ENCODE peak calls at places on chromosomes 3 and 15, in ten cellular contexts. One of them, this sample, is unnamed.

GRCh38 chr3:150286390-150287147 is 121.5 kb upstream of the TSC22D2 start:
- DNase-seq in esophagus squamous epithelium: no peak
- DNase-seq in stimulated activated CD8-positive, alpha-beta memory T cell treated with anti-CD3 and anti-CD28 coated beads, Interleukin-7, amount 100 ng/mL, for 1 hour: no peak
- DNase-seq in fibroblast of pulmonary artery: peak; percentile 74
- DNase-seq in smooth muscle cell of the brain vasculature: no peak
- DNase-seq in H1: no peak
- DNase-seq in activated CD4-positive, alpha-beta T cell treated with anti-CD3 and anti-CD28 coated beads for 24 hours: no peak
- DNase-seq in B cell: peak; percentile 48
- DNase-seq in stimulated activated CD4-positive, alpha-beta T cell treated with anti-CD3 and anti-CD28 coated beads, Interleukin-4, amount 100 ng/mL, for 48 hours: no peak
- DNase-seq in CD4-positive, alpha-beta memory T cell: peak; percentile 45
- DNase-seq in this sample: no peak

GRCh38 chr15:95202569-95203349 is 971.4 kb downstream of the MCTP2 start:
- DNase-seq in esophagus squamous epithelium: no peak
- DNase-seq in stimulated activated CD8-positive, alpha-beta memory T cell treated with anti-CD3 and anti-CD28 coated beads, Interleukin-7, amount 100 ng/mL, for 1 hour: no peak
- DNase-seq in fibroblast of pulmonary artery: peak; percentile 3
- DNase-seq in smooth muscle cell of the brain vasculature: no peak
- DNase-seq in H1: no peak
- DNase-seq in activated CD4-positive, alpha-beta T cell treated with anti-CD3 and anti-CD28 coated beads for 24 hours: no peak
- DNase-seq in B cell: no peak
- DNase-seq in stimulated activated CD4-positive, alpha-beta T cell treated with anti-CD3 and anti-CD28 coated beads, Interleukin-4, amount 100 ng/mL, for 48 hours: no peak
- DNase-seq in CD4-positive, alpha-beta memory T cell: no peak
- DNase-seq in this sample: no peak

GRCh38 chr3:139533781-139534443 is 5.6 kb downstream of the RBP1 start:
- DNase-seq in esophagus squamous epithelium: no peak
- DNase-seq in stimulated activated CD8-positive, alpha-beta memory T cell treated with anti-CD3 and anti-CD28 coated beads, Interleukin-7, amount 100 ng/mL, for 1 hour: no peak
- DNase-seq in fibroblast of pulmonary artery: peak; percentile 27
- DNase-seq in smooth muscle cell of the brain vasculature: no peak
- DNase-seq in H1: no peak
- DNase-seq in activated CD4-positive, alpha-beta T cell treated with anti-CD3 and anti-CD28 coated beads for 24 hours: no peak
- DNase-seq in B cell: no peak
- DNase-seq in stimulated activated CD4-positive, alpha-beta T cell treated with anti-CD3 and anti-CD28 coated beads, Interleukin-4, amount 100 ng/mL, for 48 hours: no peak
- DNase-seq in CD4-positive, alpha-beta memory T cell: no peak
- DNase-seq in this sample: no peak

GRCh38 chr3:159600291-159600690 is 388.3 kb upstream of the IL12A start:
- DNase-seq in esophagus squamous epithelium: no peak
- DNase-seq in stimulated activated CD8-positive, alpha-beta memory T cell treated with anti-CD3 and anti-CD28 coated beads, Interleukin-7, amount 100 ng/mL, for 1 hour: no peak
- DNase-seq in fibroblast of pulmonary artery: no peak
- DNase-seq in smooth muscle cell of the brain vasculature: no peak
- DNase-seq in H1: no peak
- DNase-seq in activated CD4-positive, alpha-beta T cell treated with anti-CD3 and anti-CD28 coated beads for 24 hours: no peak
- DNase-seq in B cell: no peak
- DNase-seq in stimulated activated CD4-positive, alpha-beta T cell treated with anti-CD3 and anti-CD28 coated beads, Interleukin-4, amount 100 ng/mL, for 48 hours: no peak
- DNase-seq in CD4-positive, alpha-beta memory T cell: no peak
- DNase-seq in this sample: peak; percentile 13

GRCh38 chr3:128240232-128240631 is 87.0 kb downstream of the EEFSEC start:
- DNase-seq in esophagus squamous epithelium: no peak
- DNase-seq in stimulated activated CD8-positive, alpha-beta memory T cell treated with anti-CD3 and anti-CD28 coated beads, Interleukin-7, amount 100 ng/mL, for 1 hour: no peak
- DNase-seq in fibroblast of pulmonary artery: no peak
- DNase-seq in smooth muscle cell of the brain vasculature: no peak
- DNase-seq in H1: no peak
- DNase-seq in activated CD4-positive, alpha-beta T cell treated with anti-CD3 and anti-CD28 coated beads for 24 hours: no peak
- DNase-seq in B cell: no peak
- DNase-seq in stimulated activated CD4-positive, alpha-beta T cell treated with anti-CD3 and anti-CD28 coated beads, Interleukin-4, amount 100 ng/mL, for 48 hours: no peak
- DNase-seq in CD4-positive, alpha-beta memory T cell: no peak
- DNase-seq in this sample: peak; percentile 20

GRCh38 chr3:38116471-38117162 is 20.3 kb downstream of the ACAA1 start:
- DNase-seq in esophagus squamous epithelium: no peak
- DNase-seq in stimulated activated CD8-positive, alpha-beta memory T cell treated with anti-CD3 and anti-CD28 coated beads, Interleukin-7, amount 100 ng/mL, for 1 hour: no peak
- DNase-seq in fibroblast of pulmonary artery: no peak
- DNase-seq in smooth muscle cell of the brain vasculature: no peak
- DNase-seq in H1: no peak
- DNase-seq in activated CD4-positive, alpha-beta T cell treated with anti-CD3 and anti-CD28 coated beads for 24 hours: no peak
- DNase-seq in B cell: peak; percentile 14
- DNase-seq in stimulated activated CD4-positive, alpha-beta T cell treated with anti-CD3 and anti-CD28 coated beads, Interleukin-4, amount 100 ng/mL, for 48 hours: no peak
- DNase-seq in CD4-positive, alpha-beta memory T cell: no peak
- DNase-seq in this sample: no peak

GRCh38 chr15:78212546-78213424 is 21.6 kb downstream of the ACSBG1 start:
- DNase-seq in esophagus squamous epithelium: no peak
- DNase-seq in stimulated activated CD8-positive, alpha-beta memory T cell treated with anti-CD3 and anti-CD28 coated beads, Interleukin-7, amount 100 ng/mL, for 1 hour: no peak
- DNase-seq in fibroblast of pulmonary artery: peak; percentile 57
- DNase-seq in smooth muscle cell of the brain vasculature: peak; percentile 78
- DNase-seq in H1: no peak
- DNase-seq in activated CD4-positive, alpha-beta T cell treated with anti-CD3 and anti-CD28 coated beads for 24 hours: no peak
- DNase-seq in B cell: no peak
- DNase-seq in stimulated activated CD4-positive, alpha-beta T cell treated with anti-CD3 and anti-CD28 coated beads, Interleukin-4, amount 100 ng/mL, for 48 hours: no peak
- DNase-seq in CD4-positive, alpha-beta memory T cell: no peak
- DNase-seq in this sample: no peak

GRCh38 chr15:24764375-24765171 is 89.0 kb downstream of the NPAP1 start:
- DNase-seq in esophagus squamous epithelium: no peak
- DNase-seq in stimulated activated CD8-positive, alpha-beta memory T cell treated with anti-CD3 and anti-CD28 coated beads, Interleukin-7, amount 100 ng/mL, for 1 hour: no peak
- DNase-seq in fibroblast of pulmonary artery: no peak
- DNase-seq in smooth muscle cell of the brain vasculature: no peak
- DNase-seq in H1: no peak
- DNase-seq in activated CD4-positive, alpha-beta T cell treated with anti-CD3 and anti-CD28 coated beads for 24 hours: no peak
- DNase-seq in B cell: no peak
- DNase-seq in stimulated activated CD4-positive, alpha-beta T cell treated with anti-CD3 and anti-CD28 coated beads, Interleukin-4, amount 100 ng/mL, for 48 hours: no peak
- DNase-seq in CD4-positive, alpha-beta memory T cell: no peak
- DNase-seq in this sample: no peak

GRCh38 chr3:113058188-113058587 is 67.4 kb downstream of the GTPBP8 start:
- DNase-seq in esophagus squamous epithelium: no peak
- DNase-seq in stimulated activated CD8-positive, alpha-beta memory T cell treated with anti-CD3 and anti-CD28 coated beads, Interleukin-7, amount 100 ng/mL, for 1 hour: no peak
- DNase-seq in fibroblast of pulmonary artery: no peak
- DNase-seq in smooth muscle cell of the brain vasculature: no peak
- DNase-seq in H1: no peak
- DNase-seq in activated CD4-positive, alpha-beta T cell treated with anti-CD3 and anti-CD28 coated beads for 24 hours: no peak
- DNase-seq in B cell: no peak
- DNase-seq in stimulated activated CD4-positive, alpha-beta T cell treated with anti-CD3 and anti-CD28 coated beads, Interleukin-4, amount 100 ng/mL, for 48 hours: no peak
- DNase-seq in CD4-positive, alpha-beta memory T cell: no peak
- DNase-seq in this sample: no peak

GRCh38 chr15:85289677-85290365 is 90.6 kb upstream of the AKAP13 start:
- DNase-seq in esophagus squamous epithelium: no peak
- DNase-seq in stimulated activated CD8-positive, alpha-beta memory T cell treated with anti-CD3 and anti-CD28 coated beads, Interleukin-7, amount 100 ng/mL, for 1 hour: no peak
- DNase-seq in fibroblast of pulmonary artery: peak; percentile 67
- DNase-seq in smooth muscle cell of the brain vasculature: no peak
- DNase-seq in H1: no peak
- DNase-seq in activated CD4-positive, alpha-beta T cell treated with anti-CD3 and anti-CD28 coated beads for 24 hours: no peak
- DNase-seq in B cell: no peak
- DNase-seq in stimulated activated CD4-positive, alpha-beta T cell treated with anti-CD3 and anti-CD28 coated beads, Interleukin-4, amount 100 ng/mL, for 48 hours: no peak
- DNase-seq in CD4-positive, alpha-beta memory T cell: peak; percentile 18
- DNase-seq in this sample: no peak